ENCODE peak calls at places on chromosomes 11 and 22, in eight cellular contexts. Y, U, E, T, B, K, L and R are unnamed samples.

GRCh38 chr11:119583585-119583984 is 145.4 kb downstream of the NECTIN1 start:
- DNase-seq in Y (no peak), U (no peak), E (no peak), T (no peak), B (no peak), K (no peak), L (no peak), R (no peak)

GRCh38 chr11:40381481-40381880 is 1078.0 kb downstream of the LRRC4C start:
- DNase-seq in Y (no peak), U (no peak), E (no peak), T (no peak), B (no peak), K (no peak), L (peak; percentile 2), R (no peak)

GRCh38 chr11:105609341-105609781 is 512 bp upstream of the GRIA4 start:
- DNase-seq in Y (peak; percentile 63), U (no peak), E (peak; percentile 17), T (no peak), B (peak; percentile 18), K (no peak), L (peak; percentile 22), R (peak; percentile 31)

GRCh38 chr11:125618383-125618782 is 6.6 kb upstream of the CHEK1 start:
- DNase-seq in Y (no peak), U (no peak), E (no peak), T (no peak), B (no peak), K (no peak), L (no peak), R (no peak)

GRCh38 chr11:9629064-9629463 is 34.8 kb upstream of the SWAP70 start:
- DNase-seq in Y (no peak), U (no peak), E (no peak), T (no peak), B (no peak), K (no peak), L (peak; percentile 48), R (peak; percentile 61)

GRCh38 chr11:11501546-11502274 is 120.1 kb downstream of the GALNT18 start:
- DNase-seq in Y (no peak), U (no peak), E (no peak), T (no peak), B (no peak), K (no peak), L (no peak), R (no peak)

GRCh38 chr11:117824571-117825537 is at the start of gene FXYD2:
- DNase-seq in Y (no peak), U (peak; percentile 55), E (no peak), T (peak; percentile 52), B (peak; percentile 81), K (no peak), L (no peak), R (no peak)

GRCh38 chr11:98967005-98967404 is 53.7 kb upstream of the CNTN5 start:
- DNase-seq in Y (peak; percentile 2), U (no peak), E (no peak), T (no peak), B (no peak), K (no peak), L (no peak), R (no peak)

GRCh38 chr22:36965716-36966115 is 52.3 kb downstream of the CSF2RB start:
- DNase-seq in Y (no peak), U (no peak), E (no peak), T (no peak), B (no peak), K (no peak), L (no peak), R (no peak)

GRCh38 chr11:10275714-10276113 is 18.3 kb downstream of the SBF2 start:
- DNase-seq in Y (peak; percentile 43), U (no peak), E (no peak), T (no peak), B (peak; percentile 26), K (no peak), L (no peak), R (no peak)

GRCh38 chr22:37276771-37277170 is 5.5 kb upstream of the CYTH4 start:
- DNase-seq in Y (peak; percentile 57), U (no peak), E (peak; percentile 15), T (peak; percentile 20), B (peak; percentile 33), K (no peak), L (no peak), R (no peak)

GRCh38 chr22:20089226-20089976 is 9.4 kb downstream of the DGCR8 start:
- DNase-seq in Y (no peak), U (no peak), E (no peak), T (peak; percentile 28), B (no peak), K (no peak), L (no peak), R (no peak)

GRCh38 chr11:75371930-75372876 is 20.7 kb upstream of the ARRB1 start:
- DNase-seq in Y (no peak), U (no peak), E (no peak), T (no peak), B (no peak), K (no peak), L (no peak), R (no peak)

GRCh38 chr11:123122341-123122740 is 60.4 kb upstream of the HSPA8 start:
- DNase-seq in Y (peak; percentile 77), U (peak; percentile 63), E (peak; percentile 78), T (no peak), B (peak; percentile 90), K (no peak), L (no peak), R (no peak)

GRCh38 chr11:36719708-36720107 is 121.7 kb upstream of the RAG2 start:
- DNase-seq in Y (no peak), U (no peak), E (no peak), T (no peak), B (no peak), K (no peak), L (no peak), R (no peak)

GRCh38 chr22:49302530-49302929 is 525.1 kb downstream of the BRD1 start:
- DNase-seq in Y (no peak), U (no peak), E (no peak), T (no peak), B (no peak), K (no peak), L (no peak), R (no peak)

GRCh38 chr11:61701298-61701993 is 21.3 kb downstream of the DAGLA start:
- DNase-seq in Y (peak; percentile 57), U (no peak), E (peak; percentile 16), T (no peak), B (no peak), K (no peak), L (no peak), R (no peak)
- TF ChIP-seq CTCF in Y (peak; percentile 62), U (no peak), E (peak; percentile 33), T (peak; percentile 20), B (peak; percentile 23), K (no peak), L (no peak), R (no peak)

DNA sequence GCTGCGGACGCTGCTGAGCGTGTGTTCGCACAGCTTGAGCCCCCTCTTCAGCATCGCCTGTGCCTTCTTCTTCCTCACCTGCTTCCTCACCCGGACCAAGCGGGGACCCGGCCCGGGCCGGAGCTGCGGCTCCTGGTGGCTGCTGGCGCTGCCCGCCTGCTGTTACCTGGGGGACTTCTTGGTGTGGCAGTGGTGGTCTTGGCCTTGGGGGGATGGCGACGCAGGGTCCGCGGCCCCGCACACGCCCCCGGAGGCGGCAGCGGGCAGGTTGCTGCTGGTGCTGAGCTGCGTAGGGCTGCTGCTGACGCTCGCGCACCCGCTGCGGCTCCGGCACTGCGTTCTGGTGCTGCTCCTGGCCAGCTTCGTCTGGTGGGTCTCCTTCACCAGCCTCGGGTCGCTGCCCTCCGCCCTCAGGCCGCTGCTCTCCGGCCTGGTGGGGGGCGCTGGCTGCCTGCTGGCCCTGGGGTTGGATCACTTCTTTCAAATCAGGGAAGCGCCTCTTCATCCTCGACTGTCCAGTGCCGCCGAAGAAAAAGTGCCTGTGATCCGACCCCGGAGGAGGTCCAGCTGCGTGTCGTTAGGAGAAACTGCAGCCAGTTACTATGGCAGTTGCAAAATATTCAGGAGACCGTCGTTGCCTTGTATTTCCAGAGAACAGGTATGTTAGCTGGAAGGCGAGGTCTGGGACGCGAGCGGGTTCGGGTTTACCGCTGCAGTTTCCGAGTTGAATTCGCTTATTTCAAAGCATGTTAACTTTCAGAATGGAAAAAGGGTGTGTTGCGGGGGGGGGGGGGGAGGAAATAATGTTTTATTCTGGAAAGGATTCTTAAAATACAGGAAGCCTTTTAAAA is 1.0 kb downstream of the PDE3B start:
- DNase-seq in Y (peak; percentile 23), U (peak; percentile 21), E (no peak), T (peak; percentile 61), B (peak; percentile 20), K (peak; percentile 22), L (peak; percentile 45), R (peak; percentile 11)
- TF ChIP-seq CTCF in Y (no peak), U (no peak), E (no peak), T (peak; percentile 13), B (no peak), K (peak; percentile 18), L (no peak), R (no peak)

DNA sequence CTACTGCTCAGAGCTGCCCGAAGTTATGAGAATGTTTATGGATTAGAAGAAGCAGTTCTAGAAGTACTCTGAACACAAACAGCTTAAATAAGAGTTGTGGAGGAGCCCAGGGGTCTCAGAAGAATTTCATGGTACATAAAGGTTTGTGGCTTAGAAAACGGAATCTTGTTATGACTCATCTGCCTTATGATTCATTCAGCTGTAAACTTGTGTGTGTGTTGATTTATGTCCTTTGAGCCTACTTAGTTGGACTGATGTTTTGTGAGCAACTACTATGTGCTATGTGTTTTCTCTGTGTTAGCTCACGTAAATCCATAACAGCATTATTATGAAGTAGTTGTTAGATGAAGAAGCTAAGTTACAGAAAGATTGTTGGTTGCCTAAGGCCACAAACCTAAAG is 203.7 kb downstream of the PGR start:
- DNase-seq in Y (peak; percentile 89), U (no peak), E (peak; percentile 89), T (no peak), B (peak; percentile 63), K (no peak), L (no peak), R (no peak)
- TF ChIP-seq CTCF in Y (no peak), U (no peak), E (no peak), T (no peak), B (no peak), K (no peak), L (no peak), R (no peak)

GRCh38 chr22:31085928-31086327 is 4.8 kb downstream of the SMTN start:
- DNase-seq in Y (no peak), U (no peak), E (no peak), T (no peak), B (no peak), K (no peak), L (no peak), R (no peak)

GRCh38 chr22:31083923-31084810 is 3.0 kb downstream of the SMTN start:
- DNase-seq in Y (no peak), U (no peak), E (no peak), T (no peak), B (no peak), K (no peak), L (no peak), R (no peak)

GRCh38 chr22:31083377-31083768 is 2.3 kb downstream of the SMTN start:
- DNase-seq in Y (no peak), U (no peak), E (no peak), T (no peak), B (no peak), K (no peak), L (no peak), R (no peak)

GRCh38 chr22:31085493-31085824 is 4.3 kb downstream of the SMTN start:
- DNase-seq in Y (no peak), U (no peak), E (no peak), T (no peak), B (peak; percentile 59), K (no peak), L (no peak), R (no peak)

GRCh38 chr22:31084811-31085492 is 3.8 kb downstream of the SMTN start:
- DNase-seq in Y (peak; percentile 88), U (peak; percentile 91), E (peak; percentile 75), T (peak; percentile 95), B (peak; percentile 84), K (peak; percentile 74), L (peak; percentile 94), R (peak; percentile 97)
- TF ChIP-seq CTCF in Y (peak; percentile 75), U (peak; percentile 82), E (peak; percentile 75), T (peak; percentile 95), B (peak; percentile 62), K (peak; percentile 98), L (peak; percentile 87), R (peak; percentile 74)